ENCODE peak calls at places on chromosomes 5 and 9, in ten cellular contexts. H is uterus; R is adrenal gland; S is kidney; I is AG04450; K is body of pancreas; Z is fibroblast of mammary gland; B is MM.1S; T is AG09319; U is CD8-positive, alpha-beta T cell. J is an unnamed sample.

GRCh38 chr5:10831416-10831815 is 70.4 kb upstream of the DAP start:
- DNase-seq in R (no peak), I (peak), H (no peak), U (no peak), Z (peak), S (no peak), K (no peak), B (no peak), T (peak), J (peak)

GRCh38 chr5:148469446-148470062 is 85.8 kb downstream of the FBXO38 start:
- DNase-seq in B (no peak), U (no peak), R (no peak), I (peak), S (no peak), T (peak), H (no peak), Z (peak), K (peak), J (peak)

GRCh38 chr9:129322641-129323375 is 144.7 kb upstream of the IER5L start:
- DNase-seq in H (peak), B (no peak), I (no peak), K (no peak), R (no peak), T (no peak), U (no peak), S (peak), Z (no peak), J (no peak)

GRCh38 chr5:59596586-59597348 is 296.8 kb downstream of the PDE4D start:
- DNase-seq in B (peak), S (no peak), H (no peak), R (no peak), U (no peak), Z (peak), T (no peak), I (no peak), K (no peak), J (peak)

GRCh38 chr9:79220246-79220645 is 351.5 kb upstream of the TLE4 start:
- DNase-seq in T (no peak), R (no peak), K (no peak), H (no peak), I (no peak), B (no peak), S (no peak), U (no peak), Z (peak), J (peak)

GRCh38 chr5:148937239-148937638 is 110.8 kb downstream of the ADRB2 start:
- DNase-seq in U (no peak), T (no peak), I (no peak), R (no peak), K (no peak), Z (no peak), B (no peak), S (no peak), H (no peak), J (no peak)

GRCh38 chr5:152140391-152140790 is 215.7 kb upstream of the GLRA1 start:
- DNase-seq in H (no peak), T (no peak), Z (no peak), R (no peak), U (no peak), K (no peak), S (no peak), I (no peak), B (no peak), J (no peak)

GRCh38 chr9:129671519-129671918 is 6.1 kb downstream of the PRRX2 start:
- DNase-seq in I (no peak), K (no peak), Z (no peak), U (no peak), B (no peak), R (no peak), H (no peak), S (no peak), T (no peak), J (peak)

GRCh38 chr9:2180171-2180570 is 165.0 kb downstream of the SMARCA2 start:
- DNase-seq in T (no peak), K (no peak), R (no peak), H (no peak), Z (no peak), S (no peak), I (no peak), B (no peak), U (no peak), J (no peak)

GRCh38 chr9:137454145-137454505 is 5.0 kb downstream of the NSMF start:
- DNase-seq in Z (no peak), S (peak), K (peak), U (peak), T (no peak), I (no peak), R (peak), B (peak), H (peak), J (no peak)

GRCh38 chr9:135034106-135034505 is 53.4 kb upstream of the OLFM1 start:
- DNase-seq in R (no peak), Z (no peak), S (peak), B (no peak), U (no peak), H (peak), I (no peak), K (no peak), T (no peak), J (no peak)

GRCh38 chr5:113293613-113294340 is 141.0 kb downstream of the TSSK1B start:
- DNase-seq in K (no peak), S (peak), Z (peak), U (no peak), B (peak), T (no peak), R (peak), I (no peak), H (peak), J (no peak)

GRCh38 chr5:173187054-173187743 is 42.9 kb downstream of the BNIP1 start:
- DNase-seq in B (peak), T (no peak), R (no peak), I (no peak), S (no peak), U (no peak), Z (no peak), H (no peak), K (peak), J (no peak)

GRCh38 chr5:141513021-141513626 is 24.2 kb downstream of the PCDHGC5 start:
- DNase-seq in S (peak), I (no peak), T (no peak), Z (peak), H (no peak), U (peak), B (no peak), R (peak), K (peak), J (peak)

GRCh38 chr5:138352071-138352721 is at the start of gene KDM3B:
- DNase-seq in I (peak), T (peak), R (peak), K (peak), Z (peak), B (peak), H (peak), U (peak), S (peak), J (peak)

GRCh38 chr9:124467410-124468060 is 17.3 kb downstream of the ADGRD2 start:
- DNase-seq in R (no peak), B (no peak), K (no peak), U (no peak), S (peak), H (no peak), Z (no peak), T (no peak), I (no peak), J (no peak)

GRCh38 chr5:141507387-141508091 is 18.7 kb downstream of the PCDHGC5 start:
- DNase-seq in Z (peak), R (no peak), S (peak), K (peak), U (no peak), B (peak), H (peak), T (peak), I (peak), J (peak)

GRCh38 chr9:87662808-87663528 is 63.0 kb upstream of the CTSL start:
- DNase-seq in Z (peak), S (peak), T (peak), I (no peak), R (peak), H (peak), B (peak), K (peak), U (no peak), J (peak)

GRCh38 chr5:29485333-29485732 is 1708.2 kb upstream of the CDH6 start:
- DNase-seq in Z (no peak), S (no peak), R (no peak), U (no peak), H (no peak), K (no peak), I (no peak), T (no peak), B (no peak), J (no peak)

GRCh38 chr5:110288766-110289165 is 437.7 kb downstream of the TMEM232 start:
- DNase-seq in H (no peak), K (no peak), S (no peak), T (peak), R (no peak), I (no peak), Z (peak), U (no peak), B (peak), J (no peak)

GRCh38 chr5:102807878-102808502 is 52.9 kb downstream of the PAM start:
- DNase-seq in R (no peak), T (no peak), K (no peak), S (no peak), U (no peak), Z (peak), I (no peak), B (no peak), H (no peak), J (peak)

GRCh38 chr5:139767960-139768359 is 27.6 kb upstream of the PSD2 start:
- DNase-seq in H (no peak), I (no peak), T (no peak), Z (no peak), B (no peak), U (peak), R (no peak), K (no peak), S (peak), J (no peak)

GRCh38 chr5:10457682-10458574 is 16.2 kb downstream of the ROPN1L start:
- DNase-seq in B (no peak), S (no peak), I (no peak), Z (peak), H (peak), T (no peak), U (no peak), R (no peak), K (no peak), J (no peak)

GRCh38 chr9:69571032-69571431 is 101.1 kb downstream of the APBA1 start:
- DNase-seq in U (no peak), I (no peak), S (no peak), K (no peak), H (no peak), Z (no peak), R (no peak), T (no peak), B (no peak), J (no peak)

GRCh38 chr9:12614488-12614887 is 78.7 kb upstream of the TYRP1 start:
- DNase-seq in H (no peak), R (no peak), Z (no peak), B (no peak), K (peak), U (no peak), S (no peak), T (no peak), I (no peak), J (no peak)

GRCh38 chr5:122493091-122493775 is 181.2 kb downstream of the SNCAIP start:
- DNase-seq in T (no peak), B (no peak), R (peak), H (no peak), K (peak), I (no peak), U (no peak), S (peak), Z (no peak), J (no peak)

GRCh38 chr5:961002-961710 is 47.4 kb upstream of the NKD2 start:
- DNase-seq in S (peak), R (no peak), K (peak), U (no peak), Z (no peak), H (no peak), I (no peak), T (no peak), B (no peak), J (no peak)

GRCh38 chr9:91727316-91727861 is 222.6 kb downstream of the ROR2 start:
- DNase-seq in I (peak), H (peak), B (peak), K (peak), U (no peak), Z (peak), T (no peak), R (no peak), S (no peak), J (peak)

GRCh38 chr5:123545506-123545905 is 33.5 kb downstream of the CSNK1G3 start:
- DNase-seq in T (no peak), R (peak), I (no peak), K (peak), S (no peak), H (no peak), U (peak), B (peak), Z (peak), J (peak)

GRCh38 chr9:85319946-85320345 is 421.8 kb downstream of the AGTPBP1 start:
- DNase-seq in R (no peak), U (no peak), I (no peak), K (no peak), T (no peak), S (no peak), Z (no peak), H (no peak), B (no peak), J (no peak)

GRCh38 chr5:1757511-1757910 is 42.1 kb downstream of the MRPL36 start:
- DNase-seq in K (no peak), S (peak), Z (no peak), B (no peak), T (no peak), U (no peak), H (no peak), I (no peak), R (peak), J (no peak)

GRCh38 chr5:150763023-150763793 is 4.4 kb upstream of the DCTN4 start:
- DNase-seq in T (no peak), K (peak), Z (peak), U (no peak), B (no peak), R (peak), I (no peak), H (peak), S (peak), J (peak)

GRCh38 chr5:96483878-96484277 is 50.8 kb upstream of the PCSK1 start:
- DNase-seq in I (no peak), U (no peak), B (peak), S (no peak), T (no peak), Z (peak), R (no peak), H (no peak), K (no peak), J (peak)

GRCh38 chr9:21933281-21933680 is 60.9 kb downstream of the CDKN2A start:
- DNase-seq in H (no peak), R (no peak), K (no peak), U (no peak), B (no peak), Z (no peak), I (no peak), T (no peak), S (no peak), J (no peak)

GRCh38 chr5:67677422-67677970 is 480.9 kb upstream of the CD180 start:
- DNase-seq in Z (no peak), R (no peak), I (no peak), S (no peak), U (no peak), H (no peak), B (no peak), T (no peak), K (no peak), J (no peak)

GRCh38 chr5:134590992-134591659 is 41.5 kb downstream of the SAR1B start:
- DNase-seq in K (no peak), I (no peak), H (no peak), B (no peak), U (no peak), Z (peak), T (no peak), S (no peak), R (no peak), J (no peak)

GRCh38 chr5:6703791-6704190 is 9.4 kb upstream of the TENT4A start:
- DNase-seq in T (no peak), H (no peak), Z (peak), I (no peak), K (no peak), B (no peak), U (no peak), R (no peak), S (no peak), J (peak)

GRCh38 chr5:76050131-76050530 is 33.1 kb upstream of the SV2C start:
- DNase-seq in B (no peak), S (no peak), K (no peak), T (no peak), Z (no peak), H (no peak), R (no peak), I (no peak), U (no peak), J (no peak)

GRCh38 chr5:157486861-157487260 is 26.8 kb downstream of the NIPAL4 start:
- DNase-seq in U (no peak), I (no peak), Z (no peak), R (no peak), T (no peak), H (no peak), K (peak), B (no peak), S (no peak), J (no peak)

GRCh38 chr9:899440-900184 is 58.1 kb downstream of the DMRT1 start:
- DNase-seq in K (no peak), I (no peak), H (no peak), U (no peak), T (no peak), S (no peak), B (no peak), R (no peak), Z (no peak), J (no peak)

DNA sequence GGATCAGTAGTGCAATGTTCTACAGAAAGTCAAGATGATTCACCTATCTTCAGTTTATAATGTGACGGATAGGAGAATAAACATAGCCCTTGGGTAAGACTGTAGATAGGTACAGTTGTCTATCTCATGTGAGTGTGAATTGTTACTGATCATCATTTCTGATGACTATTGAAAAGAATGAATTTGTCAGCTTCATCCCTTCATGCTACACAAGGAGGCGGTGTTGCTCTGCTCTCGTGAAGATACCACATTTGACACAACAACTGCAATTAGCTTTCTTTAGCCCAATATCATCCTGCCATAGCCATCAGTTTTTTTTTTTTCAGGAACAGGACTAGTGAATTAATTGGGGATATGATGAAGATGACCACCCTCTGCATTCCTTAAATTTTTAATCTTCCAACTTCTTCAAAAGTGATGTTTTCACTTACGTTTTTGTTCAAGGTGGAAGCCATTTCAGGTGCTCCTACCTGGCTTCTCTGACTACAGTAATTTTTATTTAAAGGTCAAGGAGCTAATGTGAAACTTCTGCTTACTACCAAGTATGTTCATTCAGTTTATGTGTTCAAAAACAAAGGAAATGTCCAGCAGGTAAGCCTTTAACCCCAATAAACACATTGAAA is 152.9 kb upstream of the MOCS2 start:
- DNase-seq in I (no peak), B (no peak), T (no peak), S (no peak), R (no peak), Z (peak), K (peak), U (no peak), H (no peak), J (peak)
- TF ChIP-seq CTCF in I (peak), B (peak), T (peak), S (no peak), R (peak), Z (peak), K (peak), U (no peak), H (no peak), J (peak)

DNA sequence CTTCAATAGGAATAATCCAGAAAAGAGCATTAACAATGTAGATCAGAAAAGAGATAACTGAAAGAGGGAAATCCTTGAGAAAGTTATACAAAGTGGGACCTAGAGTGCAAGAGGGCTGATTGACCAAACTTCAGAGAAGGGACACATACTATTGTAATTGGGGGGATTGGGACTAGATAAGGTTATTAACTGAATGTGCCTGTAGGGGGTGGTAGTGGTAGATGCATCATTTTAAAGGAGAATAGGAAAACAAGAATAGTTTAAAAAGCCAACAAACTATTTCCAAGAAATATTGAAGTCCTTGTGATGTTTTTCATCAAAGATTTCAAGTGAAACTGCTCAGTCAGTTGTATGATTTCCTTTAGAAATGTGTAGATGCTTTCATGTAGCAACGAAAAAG is 468.5 kb downstream of the TAF11L14 start:
- DNase-seq in T (no peak), H (no peak), R (no peak), U (no peak), B (no peak), Z (no peak), K (no peak), I (no peak), S (no peak), J (no peak)
- TF ChIP-seq CTCF in T (no peak), H (no peak), R (no peak), U (no peak), B (no peak), Z (no peak), K (no peak), I (no peak), S (no peak), J (no peak)

GRCh38 chr5:100311811-100312210 is 223.4 kb upstream of the FAM174A start:
- DNase-seq in S (no peak), R (no peak), Z (no peak), I (no peak), U (no peak), B (peak), T (no peak), H (no peak), K (no peak), J (no peak)
- TF ChIP-seq CTCF in S (no peak), R (no peak), Z (no peak), I (no peak), U (no peak), B (peak), T (no peak), H (no peak), K (no peak), J (no peak)

DNA sequence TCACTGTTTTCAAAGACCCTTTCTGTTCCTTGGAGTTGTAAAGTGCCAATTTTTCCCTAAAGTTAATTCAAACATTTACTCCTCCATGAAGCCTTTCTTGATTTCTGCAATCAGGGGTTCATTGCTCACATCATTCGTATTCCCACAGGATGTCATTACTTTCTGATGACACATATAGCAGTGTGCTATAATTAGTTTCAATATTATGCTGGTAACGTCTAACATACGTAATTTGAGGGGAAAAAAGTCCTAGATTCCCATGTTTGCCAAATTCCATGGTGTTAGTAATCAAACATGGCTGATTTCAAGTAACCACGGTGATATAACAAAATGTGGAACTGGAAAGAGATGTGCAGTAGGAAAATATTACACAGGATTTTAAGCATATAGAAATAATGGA is 468.2 kb upstream of the MEF2C start:
- DNase-seq in Z (peak), K (no peak), S (no peak), T (peak), R (no peak), I (peak), U (no peak), B (no peak), H (no peak), J (peak)
- TF ChIP-seq CTCF in Z (no peak), K (no peak), S (no peak), T (no peak), R (no peak), I (no peak), U (no peak), B (no peak), H (no peak), J (no peak)

GRCh38 chr9:107295995-107296394 is 12.9 kb downstream of the RAD23B start:
- DNase-seq in H (no peak), K (no peak), T (no peak), U (no peak), R (no peak), Z (no peak), I (no peak), S (no peak), B (no peak), J (no peak)

GRCh38 chr9:107294756-107295155 is 11.7 kb downstream of the RAD23B start:
- DNase-seq in K (no peak), R (no peak), T (no peak), U (no peak), I (no peak), Z (no peak), H (no peak), B (no peak), S (no peak), J (no peak)

GRCh38 chr9:107293555-107294085 is 10.5 kb downstream of the RAD23B start:
- DNase-seq in S (no peak), H (no peak), U (no peak), T (no peak), R (peak), Z (no peak), I (no peak), K (no peak), B (no peak), J (no peak)

GRCh38 chr9:107299437-107299836 is 16.4 kb downstream of the RAD23B start:
- DNase-seq in T (no peak), B (no peak), U (no peak), I (no peak), S (no peak), H (no peak), Z (peak), K (no peak), R (no peak), J (no peak)
- TF ChIP-seq CTCF in T (no peak), B (peak), U (peak), I (peak), S (no peak), H (no peak), Z (peak), K (no peak), R (no peak), J (peak)

J was measured in HFFc6.